ENCODE peak calls at places on chromosome 4, in four cellular contexts. X, R, E and W are unnamed samples.

GRCh38 chr4:89752932-89753598 is 83.9 kb downstream of the SNCA start:
- DNase-seq in X (no peak), R (no peak), E (peak; percentile 53), W (no peak)

GRCh38 chr4:3836802-3837601 is 70.8 kb downstream of the ADRA2C start:
- DNase-seq in X (no peak), R (no peak), E (no peak), W (no peak)

GRCh38 chr4:10061650-10062415 is 40.5 kb upstream of the SLC2A9 start:
- DNase-seq in X (no peak), R (no peak), E (peak; percentile 65), W (no peak)

GRCh38 chr4:38151870-38152269 is 191.7 kb downstream of the PTTG2 start:
- DNase-seq in X (no peak), R (no peak), E (no peak), W (no peak)

GRCh38 chr4:128241425-128241913 is 46.1 kb downstream of the PGRMC2 start:
- DNase-seq in X (no peak), R (no peak), E (peak; percentile 98), W (no peak)

GRCh38 chr4:52001616-52002015 is 18.5 kb downstream of the LRRC66 start:
- DNase-seq in X (no peak), R (no peak), E (peak; percentile 28), W (no peak)

GRCh38 chr4:185931375-185931774 is 119.4 kb upstream of the SORBS2 start:
- DNase-seq in X (no peak), R (no peak), E (no peak), W (no peak)

GRCh38 chr4:10346023-10346422 is 111.2 kb downstream of the ZNF518B start:
- DNase-seq in X (no peak), R (no peak), E (peak; percentile 72), W (no peak)

GRCh38 chr4:42519803-42520417 is 122.6 kb downstream of the SHISA3 start:
- DNase-seq in X (no peak), R (peak; percentile 30), E (peak; percentile 73), W (peak; percentile 23)

GRCh38 chr4:79273918-79274317 is 51.9 kb downstream of the NAA11 start:
- DNase-seq in X (no peak), R (no peak), E (no peak), W (no peak)

GRCh38 chr4:33722254-33722653 is 2522.1 kb downstream of the ARAP2 start:
- DNase-seq in X (no peak), R (no peak), E (peak; percentile 82), W (no peak)

GRCh38 chr4:122458625-122459024 is 2.1 kb upstream of the IL2 start:
- DNase-seq in X (no peak), R (no peak), E (peak; percentile 23), W (peak; percentile 18)

GRCh38 chr4:70765368-70765767 is 43.6 kb downstream of the RUFY3 start:
- DNase-seq in X (no peak), R (no peak), E (no peak), W (no peak)

GRCh38 chr4:79209822-79210635 is 115.8 kb downstream of the NAA11 start:
- DNase-seq in X (no peak), R (no peak), E (peak; percentile 22), W (no peak)

GRCh38 chr4:24973471-24974251 is 57.1 kb downstream of the LGI2 start:
- DNase-seq in X (no peak), R (peak; percentile 65), E (no peak), W (no peak)

GRCh38 chr4:152156448-152156847 is 379.4 kb downstream of the FBXW7 start:
- DNase-seq in X (no peak), R (no peak), E (no peak), W (no peak)

GRCh38 chr4:100361336-100361735 is 156.5 kb downstream of the EMCN start:
- DNase-seq in X (no peak), R (no peak), E (no peak), W (no peak)

GRCh38 chr4:7213802-7214201 is 21.5 kb downstream of the SORCS2 start:
- DNase-seq in X (no peak), R (no peak), E (no peak), W (no peak)

GRCh38 chr4:126223784-126224407 is 909.1 kb downstream of the FAT4 start:
- DNase-seq in X (no peak), R (no peak), E (peak; percentile 30), W (no peak)
- TF ChIP-seq CTCF in X (peak; percentile 65), R (peak; percentile 41), E (peak; percentile 65), W (peak; percentile 57)

DNA sequence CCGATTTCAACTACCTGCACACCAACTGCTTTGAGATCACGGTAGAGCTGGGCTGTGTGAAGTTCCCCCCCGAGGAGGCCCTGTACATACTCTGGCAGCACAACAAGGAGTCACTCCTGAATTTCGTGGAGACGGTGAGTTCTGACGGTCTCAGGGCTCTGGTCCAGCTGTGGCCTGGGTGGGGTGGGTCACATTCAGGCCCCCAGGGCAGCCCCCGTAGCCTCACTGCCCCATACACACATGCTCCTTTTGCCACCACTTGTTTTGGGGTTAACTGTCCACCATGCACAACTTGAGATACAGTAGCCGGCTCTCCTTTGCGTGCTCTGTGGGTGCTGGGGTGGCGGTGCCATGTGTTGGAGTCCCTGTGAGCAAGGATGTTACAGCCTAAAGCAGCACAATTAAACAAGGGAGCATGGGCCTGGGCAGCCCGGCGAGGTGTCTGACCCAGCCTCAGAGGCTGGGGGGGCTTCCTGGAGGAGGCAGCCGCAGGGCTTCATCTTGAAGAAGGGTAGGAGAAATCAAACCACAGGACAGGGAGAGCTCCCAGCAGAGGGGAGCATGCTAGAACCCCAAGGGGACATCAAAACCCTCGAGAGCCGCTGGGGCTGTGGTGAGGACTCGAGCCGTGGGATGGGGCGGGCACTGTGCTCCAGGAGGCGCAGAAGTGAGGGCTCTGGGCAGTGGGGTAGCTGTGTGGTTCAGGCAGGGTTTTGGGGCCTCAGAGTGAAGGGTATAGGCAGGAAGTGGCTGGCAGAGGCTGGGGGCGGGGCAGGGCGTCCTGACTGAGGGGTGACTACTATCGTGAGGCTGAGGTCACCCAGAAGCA is 22.0 kb downstream of the CPZ start:
- DNase-seq in X (no peak), R (no peak), E (no peak), W (no peak)
- TF ChIP-seq CTCF in X (no peak), R (no peak), E (no peak), W (no peak)

DNA sequence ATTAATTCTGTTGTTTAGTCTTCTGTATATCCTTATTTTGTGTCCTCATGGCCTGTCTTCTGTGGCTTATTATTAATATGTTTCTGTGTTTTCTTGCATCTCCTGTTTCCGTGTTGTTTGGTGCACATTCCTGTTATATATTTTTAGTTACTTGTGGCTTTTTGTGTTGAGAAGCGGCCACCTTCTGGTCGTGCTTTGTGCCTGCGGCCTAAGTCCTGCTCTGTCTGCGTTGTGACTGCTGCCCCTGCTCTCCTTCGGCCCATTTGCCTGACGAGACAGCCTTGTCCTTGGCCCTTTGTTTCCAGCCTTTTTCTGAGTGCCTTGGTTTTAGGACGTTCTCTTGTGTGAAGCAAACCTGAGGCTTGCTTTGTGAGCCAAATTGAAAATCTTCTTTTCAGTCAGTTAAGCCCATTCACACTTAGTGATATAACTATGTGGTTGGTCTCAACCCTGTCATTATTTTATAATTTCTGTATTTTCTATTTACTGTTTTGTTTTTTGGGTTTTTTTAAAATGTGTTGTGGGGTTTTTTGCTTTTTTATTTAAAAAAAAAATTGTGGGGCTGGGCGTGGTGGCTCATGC is 43.8 kb downstream of the TNIP2 start:
- DNase-seq in X (no peak), R (no peak), E (peak; percentile 47), W (no peak)
- TF ChIP-seq CTCF in X (no peak), R (no peak), E (peak; percentile 37), W (no peak)

DNA sequence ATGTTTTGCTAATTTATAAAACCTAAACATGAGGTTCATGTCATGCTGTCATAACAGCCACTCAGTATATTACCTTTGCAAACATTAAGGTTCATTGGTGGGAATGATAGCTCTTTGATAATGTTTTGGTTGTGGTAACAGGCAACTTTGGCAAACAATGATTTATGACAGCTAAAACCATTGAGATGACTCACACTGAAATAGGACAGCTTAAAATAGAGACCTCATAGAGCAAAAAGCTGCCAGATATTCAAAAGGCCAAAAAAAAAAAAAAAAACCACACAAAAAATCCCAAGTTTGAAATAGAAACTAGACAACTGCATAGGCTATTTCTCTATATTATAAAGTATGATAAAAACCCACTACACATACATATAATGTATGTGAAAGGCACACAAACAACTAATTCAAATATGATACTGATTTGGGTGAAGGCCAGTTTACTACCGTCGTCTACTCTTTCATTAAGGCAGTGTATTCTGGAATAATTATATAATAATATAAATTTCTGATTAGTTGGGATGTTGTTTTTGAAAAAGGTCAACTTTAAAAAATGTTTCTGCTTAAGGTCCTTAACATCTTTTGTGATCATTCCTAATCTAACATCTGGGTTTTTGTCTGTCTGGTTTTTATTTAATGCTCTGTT is 646.0 kb upstream of the PITX2 start:
- DNase-seq in X (no peak), R (no peak), E (peak; percentile 45), W (peak; percentile 46)
- TF ChIP-seq CTCF in X (no peak), R (no peak), E (no peak), W (no peak)

GRCh38 chr4:110638347-110638746 is 15.5 kb upstream of the PITX2 start:
- DNase-seq in X (no peak), R (no peak), E (no peak), W (no peak)

GRCh38 chr4:110636677-110637407 is 14.0 kb upstream of the PITX2 start:
- DNase-seq in X (peak; percentile 67), R (no peak), E (peak; percentile 30), W (no peak)

GRCh38 chr4:110636231-110636676 is 13.4 kb upstream of the PITX2 start:
- DNase-seq in X (no peak), R (no peak), E (no peak), W (peak; percentile 29)

GRCh38 chr4:110639207-110640092 is 16.6 kb upstream of the PITX2 start:
- DNase-seq in X (no peak), R (no peak), E (no peak), W (no peak)

DNA sequence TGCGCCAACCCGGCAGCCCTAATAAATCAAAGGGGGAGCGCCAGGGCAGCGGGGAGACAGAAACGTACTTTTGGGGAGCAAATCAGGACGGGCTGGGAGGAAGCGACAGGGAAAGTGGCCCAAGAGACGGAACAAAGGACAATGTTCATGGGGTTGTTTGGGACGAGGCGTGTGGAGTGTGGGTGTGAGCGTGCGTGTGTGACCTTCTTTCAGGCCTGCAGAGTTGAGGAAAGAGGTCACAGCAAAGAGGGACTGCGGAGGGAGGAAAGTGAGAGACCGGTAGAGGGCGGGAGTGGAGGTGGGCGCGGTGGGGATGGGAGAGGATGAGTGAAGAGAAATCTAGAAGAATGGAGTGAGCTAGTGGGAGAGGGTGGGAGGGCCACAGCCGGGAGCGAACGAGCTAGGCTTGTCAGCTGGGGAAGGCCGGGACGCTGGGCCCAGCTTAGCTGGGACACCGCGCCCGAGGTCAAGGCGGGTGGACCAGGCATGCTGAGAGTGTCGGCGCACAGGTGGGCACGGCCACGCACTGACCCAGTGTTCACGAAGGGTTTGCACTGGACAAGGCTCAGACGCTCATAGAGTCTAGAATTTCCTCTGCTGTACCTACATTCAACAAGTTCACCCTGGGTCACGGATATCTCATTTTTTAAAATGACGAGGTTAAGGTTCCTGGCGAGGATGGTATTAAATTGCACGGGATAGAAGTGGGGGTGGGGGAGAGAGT is 14.7 kb upstream of the PITX2 start:
- DNase-seq in X (no peak), R (no peak), E (no peak), W (peak; percentile 16)
- TF ChIP-seq CTCF in X (peak; percentile 11), R (no peak), E (no peak), W (no peak)